ENCODE peak calls at places on chromosome 4, in ten cellular contexts. E is adipocyte; X is HEK293T; S is NCI-H2081; L is iPS-NIHi11; Y is RPMI7951; A is activated T-helper 1 cell treated with Interleukin-2 at 50 U/mL for 16 hours; I is foreskin fibroblast; G is cardiac fibroblast; H is CD4-positive, alpha-beta T cell. R is an unnamed sample.

GRCh38 chr4:97605927-97606326 is 537.3 kb downstream of the STPG2 start:
- DNase-seq in G (no peak), A (no peak), X (no peak), I (no peak), H (no peak), E (no peak), L (no peak), Y (no peak), S (no peak), R (no peak)

GRCh38 chr4:129140521-129140920 is 44.6 kb downstream of the C4orf33 start:
- DNase-seq in X (no peak), L (no peak), A (no peak), G (peak; percentile 3), Y (no peak), I (no peak), S (peak; percentile 7), E (peak; percentile 50), H (no peak), R (no peak)

GRCh38 chr4:20773144-20773997 is 73.1 kb downstream of the PACRGL start:
- DNase-seq in L (peak; percentile 76), H (no peak), X (peak; percentile 55), E (peak; percentile 81), S (peak; percentile 78), I (peak; percentile 45), G (peak; percentile 77), Y (peak; percentile 52), A (no peak), R (peak; percentile 57)

GRCh38 chr4:184375027-184375426 is 99.3 kb downstream of the IRF2 start:
- DNase-seq in L (no peak), G (no peak), E (no peak), I (peak; percentile 16), Y (peak; percentile 32), H (no peak), A (no peak), X (no peak), S (no peak), R (no peak)

GRCh38 chr4:185708348-185708747 is 103.6 kb downstream of the SORBS2 start:
- DNase-seq in I (no peak), A (no peak), S (no peak), X (no peak), G (peak; percentile 41), H (no peak), Y (peak; percentile 45), L (no peak), E (peak; percentile 66), R (peak; percentile 17)

GRCh38 chr4:187999406-187999932 is 3.9 kb downstream of the ZFP42 start:
- DNase-seq in G (no peak), A (no peak), Y (no peak), I (no peak), E (no peak), H (no peak), S (no peak), L (no peak), X (no peak), R (no peak)

GRCh38 chr4:6688879-6689505 is 4.7 kb upstream of the S100P start:
- DNase-seq in G (peak; percentile 90), X (peak; percentile 59), Y (peak; percentile 96), S (no peak), L (peak; percentile 60), E (peak; percentile 93), A (peak; percentile 67), I (peak; percentile 73), H (peak; percentile 71), R (peak; percentile 86)

GRCh38 chr4:172869621-172870268 is 298.9 kb upstream of the GALNT7 start:
- DNase-seq in Y (no peak), I (no peak), S (no peak), X (no peak), H (no peak), L (no peak), E (no peak), A (no peak), G (no peak), R (no peak)

GRCh38 chr4:10730019-10730418 is 45.5 kb upstream of the CLNK start:
- DNase-seq in Y (no peak), A (no peak), G (no peak), S (no peak), L (no peak), X (no peak), I (no peak), H (no peak), E (no peak), R (no peak)

R was measured in AG10803.